ENCODE peak calls at places on chromosomes 5 and 9, in eight cellular contexts. I is GM23338, S is prostate gland, X is right atrium auricular region, W is mammary epithelial cell, K is lower lobe of right lung, T is colonic mucosa, O is tibial nerve. V is an unnamed sample. For H3K4me1, the result is how much of the 10 kb centered on the place peaks cover.

GRCh38 chr5:102958481-102959011 is 161.4 kb downstream of the GIN1 start:
- DNase-seq in W (peak), O (no peak), K (no peak), T (no peak), I (no peak), X (no peak), S (no peak), V (no peak)

GRCh38 chr9:81490605-81491331 is 198.6 kb downstream of the TLE1 start:
- DNase-seq in T (no peak), W (peak), X (no peak), O (no peak), S (no peak), K (no peak), I (no peak), V (no peak)

GRCh38 chr9:87910821-87911220 is 6.9 kb upstream of the SPATA31C1 start:
- DNase-seq in S (no peak), W (no peak), X (no peak), K (no peak), O (no peak), T (no peak), I (no peak), V (no peak)

GRCh38 chr5:52692039-52692438 is 95.7 kb upstream of the ITGA1 start:
- DNase-seq in X (no peak), O (no peak), K (no peak), S (no peak), T (no peak), I (no peak), W (no peak), V (no peak)

GRCh38 chr5:169650701-169651331 is 13.7 kb downstream of the DOCK2 start:
- DNase-seq in T (no peak), O (no peak), K (no peak), I (no peak), S (no peak), X (no peak), W (peak), V (no peak)

GRCh38 chr5:43649256-43649655 is 46.3 kb downstream of the NNT start:
- DNase-seq in W (no peak), T (no peak), O (no peak), I (no peak), K (no peak), S (no peak), X (no peak), V (no peak)

GRCh38 chr9:13841801-13842462 is 472.0 kb downstream of the NFIB start:
- DNase-seq in X (no peak), S (peak), I (peak), O (no peak), K (no peak), T (no peak), W (no peak), V (no peak)

GRCh38 chr9:35960029-35960655 is 2.2 kb upstream of the OR2S2 start:
- DNase-seq in I (no peak), O (no peak), T (peak), X (no peak), K (no peak), W (no peak), S (no peak), V (no peak)

DNA sequence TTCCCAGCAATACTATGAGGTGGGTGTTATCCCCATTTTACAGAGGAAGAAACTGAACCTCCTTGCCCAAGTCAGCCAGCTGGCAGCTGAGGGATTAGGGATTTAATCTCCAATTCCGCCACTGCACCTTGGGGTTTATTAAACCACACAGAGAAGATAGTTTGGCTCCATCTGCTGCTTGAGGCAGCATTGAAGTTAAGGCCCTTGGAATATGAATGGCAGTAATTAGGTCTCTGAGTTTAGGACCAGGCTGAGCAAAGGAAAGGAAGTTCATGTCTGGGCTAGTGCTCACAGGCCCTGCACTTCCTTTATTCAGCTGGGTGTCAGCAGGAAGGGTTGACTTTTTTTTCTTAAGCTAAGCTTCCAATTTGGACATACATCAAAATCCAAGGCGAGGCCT is 86.9 kb upstream of the GDNF start:
- DNase-seq in I (no peak), X (no peak), T (no peak), O (no peak), W (peak), S (no peak), K (no peak), V (no peak)
- H3K4me3 ChIP-seq in I (no peak), X (no peak), T (no peak), O (no peak), W (no peak), S (no peak), K (no peak), V (no peak)

GRCh38 chr5:35135239-35135700 is 87.5 kb upstream of the AGXT2 start:
- DNase-seq in K (no peak), S (no peak), T (no peak), I (no peak), W (no peak), O (no peak), X (no peak), V (no peak)

GRCh38 chr5:35138232-35138631 is 90.5 kb upstream of the AGXT2 start:
- DNase-seq in X (no peak), W (no peak), S (no peak), O (no peak), K (no peak), T (no peak), I (no peak), V (no peak)

GRCh38 chr5:35134278-35135030 is 86.7 kb upstream of the AGXT2 start:
- DNase-seq in S (no peak), T (no peak), X (no peak), K (no peak), I (no peak), W (no peak), O (no peak), V (no peak)

GRCh38 chr5:35133186-35133585 is 85.4 kb upstream of the AGXT2 start:
- DNase-seq in O (no peak), X (no peak), S (no peak), K (no peak), I (no peak), W (no peak), T (no peak), V (no peak)

GRCh38 chr5:35136386-35136785 is 88.6 kb upstream of the AGXT2 start:
- DNase-seq in S (no peak), W (peak), O (no peak), X (no peak), K (no peak), I (no peak), T (no peak), V (no peak)
- H3K4me1 ChIP-seq in S (under half), W (under half), O (under half), X (under half), K (under half), I (under half), T (under half), V (under half)

GRCh38 chr5:6583049-6583880 is 49.6 kb downstream of the NSUN2 start:
- DNase-seq in O (no peak), X (peak), K (no peak), I (peak), S (peak), W (no peak), T (no peak), V (no peak)
- TF ChIP-seq CTCF in O (no peak), X (peak), K (peak), I (peak), S (peak), W (no peak), T (no peak), V (peak)

GRCh38 chr5:1131191-1131621 is 19.3 kb upstream of the SLC12A7 start:
- DNase-seq in O (no peak), K (no peak), S (no peak), W (no peak), I (no peak), X (no peak), T (no peak), V (no peak)
- H3K4me3 ChIP-seq in O (no peak), K (no peak), S (no peak), W (no peak), I (no peak), X (no peak), T (no peak), V (no peak)

DNA sequence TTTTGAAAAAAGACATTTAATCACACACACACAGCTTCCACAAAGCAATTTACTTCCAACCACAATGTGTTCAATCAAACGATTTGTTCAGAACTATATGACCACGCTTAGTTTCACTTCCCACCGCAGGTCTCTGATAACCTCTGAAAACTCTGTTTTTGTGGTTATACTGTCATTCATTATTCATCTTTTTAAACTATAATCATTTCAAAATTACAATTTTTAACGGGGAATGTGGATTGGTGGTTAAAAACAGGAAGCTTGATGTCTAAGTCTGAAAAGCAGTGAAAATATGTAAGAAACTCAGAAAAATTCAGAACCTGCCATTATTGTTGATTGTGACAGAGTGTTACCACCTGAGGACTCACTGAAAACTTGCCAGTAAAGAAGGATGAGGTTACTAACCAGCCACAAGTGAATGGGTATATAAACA is 12.7 kb upstream of the TMEM174 start:
- DNase-seq in K (no peak), S (no peak), W (no peak), T (no peak), I (no peak), X (no peak), O (no peak), V (no peak)
- H3K4me1 ChIP-seq in K (under half), S (under half), W (under half), T (under half), I (under half), X (under half), O (under half), V (under half)

DNA sequence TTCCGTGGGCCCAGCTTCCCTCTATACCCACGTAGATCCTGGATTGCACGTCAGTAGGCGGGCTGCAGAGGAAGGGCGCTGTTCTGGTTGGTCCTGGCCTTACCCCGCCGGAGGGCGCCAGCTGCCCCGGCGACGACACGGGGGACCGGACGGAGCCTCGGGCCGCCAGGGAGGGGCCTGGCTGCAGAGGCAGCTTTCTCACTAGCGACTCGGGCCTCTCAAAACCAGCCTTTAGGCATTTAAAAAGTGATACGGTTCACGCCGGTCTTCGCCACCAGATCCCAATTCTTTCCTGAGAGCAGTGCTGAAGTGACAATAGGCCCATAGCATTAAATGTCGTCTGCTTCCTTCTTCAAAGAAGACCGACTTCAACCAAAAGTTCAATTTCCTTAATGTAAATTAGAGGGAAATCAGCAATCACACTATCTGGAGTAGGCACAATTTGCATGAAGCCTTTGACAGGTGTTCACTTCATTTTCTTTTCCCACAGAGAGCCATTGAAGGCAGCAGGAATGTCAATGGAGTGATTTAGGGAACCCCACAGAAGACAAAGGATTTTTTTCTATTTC is 17.6 kb upstream of the UBE2D2 start:
- DNase-seq in I (peak), X (peak), K (peak), O (peak), W (no peak), S (no peak), T (peak), V (no peak)
- TF ChIP-seq CTCF in I (peak), X (peak), K (peak), O (peak), W (no peak), S (no peak), T (no peak), V (no peak)

DNA sequence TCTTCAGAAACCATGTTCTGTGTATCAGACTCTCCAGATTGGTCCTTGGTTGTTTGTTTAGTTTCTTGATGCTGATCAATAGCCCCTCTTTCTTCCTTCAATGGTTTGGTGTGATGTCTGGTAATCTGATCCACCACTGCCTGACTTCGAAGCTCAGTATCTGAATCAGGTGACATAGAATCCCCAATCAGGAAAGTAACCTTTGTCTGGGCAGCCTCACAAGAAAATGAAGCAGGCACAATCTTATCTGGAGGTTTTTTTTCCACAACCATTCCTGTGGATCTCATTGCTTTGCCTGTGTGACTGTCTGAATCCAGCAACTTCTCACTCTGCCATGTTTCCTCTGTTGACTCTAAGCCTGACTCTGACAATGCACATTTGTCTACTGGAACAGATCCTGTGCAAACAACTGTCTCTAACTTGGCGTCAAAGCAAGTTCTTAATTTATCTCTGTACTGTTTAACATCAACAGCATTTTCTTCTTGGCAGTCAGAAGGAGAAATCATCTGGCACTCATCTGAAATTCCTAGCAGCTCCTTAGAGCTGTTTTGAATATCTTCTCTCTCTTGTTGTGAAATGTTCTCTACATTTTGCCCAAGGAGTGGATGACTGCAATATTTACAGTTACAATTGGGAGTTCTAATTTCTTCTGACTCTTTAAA is 37.1 kb upstream of the RAPGEF6 start:
- DNase-seq in K (no peak), O (peak), T (no peak), X (no peak), S (peak), W (no peak), I (peak), V (no peak)
- H3K4me3 ChIP-seq in K (no peak), O (no peak), T (no peak), X (no peak), S (no peak), W (no peak), I (no peak), V (no peak)